ENCODE peak calls at places on chromosomes 2 and 18, in four cellular contexts. K is IMR-90, Q is psoas muscle, G is esophagus squamous epithelium. O is an unnamed sample. For H3K4me1, the result is how much of the 10 kb centered on the place peaks cover.

GRCh38 chr18:68177807-68178702 is 536.9 kb downstream of the TMX3 start:
- DNase-seq in Q (no peak), K (peak), G (no peak), O (no peak)

GRCh38 chr2:60581461-60582282 is 28.2 kb upstream of the BCL11A start:
- DNase-seq in K (peak), Q (peak), G (peak), O (peak)

GRCh38 chr2:235860846-235861245 is 307.3 kb downstream of the GBX2 start:
- DNase-seq in Q (no peak), G (no peak), K (peak), O (no peak)

GRCh38 chr2:26765475-26766200 is 1.6 kb downstream of the SLC35F6 start:
- DNase-seq in K (no peak), Q (no peak), G (no peak), O (no peak)

GRCh38 chr2:44230378-44230777 is 44.9 kb upstream of the SLC3A1 start:
- DNase-seq in G (no peak), K (no peak), Q (no peak), O (no peak)

GRCh38 chr2:88307817-88308216 is 137.7 kb downstream of the THNSL2 start:
- DNase-seq in G (no peak), K (peak), Q (no peak), O (no peak)

GRCh38 chr18:7329036-7329435 is 98.1 kb downstream of the LRRC30 start:
- DNase-seq in K (no peak), Q (no peak), G (no peak), O (no peak)

GRCh38 chr2:15588329-15588919 is 3.2 kb upstream of the DDX1 start:
- DNase-seq in G (no peak), K (peak), Q (peak), O (no peak)

GRCh38 chr2:209629622-209630021 is 142.0 kb upstream of the UNC80 start:
- DNase-seq in Q (no peak), K (peak), G (no peak), O (no peak)

GRCh38 chr2:66430906-66431619 is 3.9 kb upstream of the MEIS1 start:
- DNase-seq in K (no peak), G (no peak), Q (no peak), O (no peak)

GRCh38 chr2:233469261-233470006 is 97.1 kb downstream of the USP40 start:
- DNase-seq in Q (peak), G (no peak), K (no peak), O (no peak)

GRCh38 chr2:239775623-239776440 is 249.3 kb downstream of the NDUFA10 start:
- DNase-seq in K (no peak), G (no peak), Q (no peak), O (no peak)

GRCh38 chr18:9806905-9807304 is 78.9 kb upstream of the TXNDC2 start:
- DNase-seq in G (no peak), Q (no peak), K (no peak), O (no peak)

GRCh38 chr2:36547906-36548305 is 50.1 kb downstream of the FEZ2 start:
- DNase-seq in G (no peak), Q (no peak), K (no peak), O (no peak)

GRCh38 chr2:223076573-223076972 is 24.6 kb downstream of the KCNE4 start:
- DNase-seq in Q (no peak), K (peak), G (no peak), O (no peak)

GRCh38 chr2:175880-176800 is 87.7 kb downstream of the SH3YL1 start:
- DNase-seq in K (peak), G (no peak), Q (no peak), O (no peak)

GRCh38 chr2:128497461-128497860 is 178.8 kb upstream of the HS6ST1 start:
- DNase-seq in G (no peak), K (no peak), Q (no peak), O (no peak)

GRCh38 chr2:150939087-150939486 is 322.6 kb downstream of the RBM43 start:
- DNase-seq in K (no peak), G (no peak), Q (no peak), O (no peak)

GRCh38 chr2:24115057-24115456 is 8.1 kb downstream of the PFN4 start:
- DNase-seq in Q (no peak), G (no peak), K (peak), O (no peak)

GRCh38 chr2:98585386-98585785 is 22.9 kb downstream of the COA5 start:
- DNase-seq in Q (no peak), G (no peak), K (no peak), O (no peak)

GRCh38 chr2:180240774-180241173 is 233.7 kb upstream of the CWC22 start:
- DNase-seq in Q (no peak), K (peak), G (no peak), O (no peak)

GRCh38 chr2:161044095-161044874 is 115.9 kb upstream of the TANK start:
- DNase-seq in K (peak), G (no peak), Q (no peak), O (no peak)

GRCh38 chr18:21904856-21905255 is 164.3 kb downstream of the MIB1 start:
- DNase-seq in G (no peak), K (no peak), Q (peak), O (no peak)

GRCh38 chr18:63515799-63516198 is 26.4 kb upstream of the SERPINB12 start:
- DNase-seq in K (no peak), Q (no peak), G (no peak), O (no peak)

GRCh38 chr2:6831229-6831628 is 34.5 kb downstream of the CMPK2 start:
- DNase-seq in Q (no peak), K (no peak), G (no peak), O (no peak)

GRCh38 chr2:79903601-79904000 is 390.8 kb downstream of the CTNNA2 start:
- DNase-seq in G (no peak), Q (no peak), K (no peak), O (no peak)
- H3K4me3 ChIP-seq in G (no peak), Q (no peak), K (no peak), O (no peak)

GRCh38 chr2:64988420-64989125 is 626 bp upstream of the SLC1A4 start:
- DNase-seq in G (peak), K (peak), Q (peak), O (peak)
- TF ChIP-seq CTCF in G (peak), K (peak), Q (peak), O (peak)

DNA sequence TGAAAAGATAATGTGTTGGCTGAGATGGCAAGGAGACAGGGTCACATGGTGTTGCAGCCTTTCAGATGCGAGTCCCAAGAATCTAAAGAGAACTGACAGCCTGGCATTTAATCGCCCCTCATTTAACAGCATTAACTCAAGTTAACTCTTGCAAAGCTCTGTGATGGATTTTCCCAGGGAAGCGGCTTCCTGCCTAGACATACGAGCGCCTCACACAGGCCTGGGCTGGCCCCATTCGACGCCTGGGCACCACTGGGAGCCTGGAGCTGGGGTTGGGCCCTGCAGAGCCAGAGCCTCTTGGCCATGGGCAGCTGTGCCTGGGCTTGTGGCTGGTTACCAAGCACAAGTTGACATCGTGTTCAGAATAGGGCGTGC is 140.8 kb downstream of the SEPTIN10 start:
- DNase-seq in G (no peak), K (no peak), Q (no peak), O (peak)
- H3K4me1 ChIP-seq in G (under half), K (under half), Q (under half), O (under half)

GRCh38 chr2:189179607-189179979 is at the start of gene COL5A2:
- DNase-seq in G (no peak), K (peak), Q (peak), O (no peak)

GRCh38 chr2:189178726-189179606 is 595 bp downstream of the COL5A2 start:
- DNase-seq in K (peak), Q (no peak), G (no peak), O (no peak)

GRCh38 chr2:189177441-189177840 is 2.1 kb downstream of the COL5A2 start:
- DNase-seq in Q (no peak), K (no peak), G (no peak), O (no peak)

GRCh38 chr2:189175869-189176431 is 3.6 kb downstream of the COL5A2 start:
- DNase-seq in Q (no peak), K (no peak), G (no peak), O (no peak)

GRCh38 chr2:189178007-189178406 is 1.6 kb downstream of the COL5A2 start:
- DNase-seq in K (peak), Q (no peak), G (no peak), O (no peak)
- H3K4me3 ChIP-seq in K (peak), Q (peak), G (peak), O (peak)

GRCh38 chr2:61911510-61911909 is 6.0 kb downstream of the COMMD1 start:
- DNase-seq in K (peak), G (no peak), Q (no peak), O (no peak)
- TF ChIP-seq CTCF in K (peak), G (no peak), Q (peak), O (no peak)

DNA sequence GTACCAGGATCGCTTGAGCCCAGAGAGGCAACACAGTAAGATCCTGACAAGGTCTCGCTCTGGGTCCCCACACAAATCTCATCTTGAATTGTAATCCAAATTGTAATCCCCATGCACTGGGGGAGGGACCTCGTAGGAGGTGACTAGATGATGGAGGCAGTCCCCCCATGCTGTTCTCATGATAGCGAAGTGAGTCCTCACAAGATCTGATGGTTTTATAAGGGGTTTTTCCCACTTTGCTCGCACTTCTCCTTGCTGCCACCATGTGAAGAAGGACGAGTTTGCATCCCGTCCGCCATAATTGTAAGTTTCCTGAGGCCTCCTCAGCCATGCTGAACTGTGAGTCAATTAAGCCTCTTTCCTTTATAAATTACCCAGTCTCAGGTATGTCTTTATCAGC is 46.0 kb upstream of the SERTAD2 start:
- DNase-seq in K (no peak), G (no peak), Q (no peak), O (no peak)
- H3K4me1 ChIP-seq in K (under half), G (under half), Q (under half), O (under half)